ENCODE peak calls at places on chromosomes 1 and 21, in ten cellular contexts. One of them, this sample, is unnamed. For H3K36me3, the result is how much of the 10 kb centered on the place peaks cover.

GRCh38 chr1:204516180-204516879 is at the start of gene MDM4:
- DNase-seq in adrenal gland: peak
- DNase-seq in body of pancreas: peak
- DNase-seq in suprapubic skin: peak
- DNase-seq in right lobe of liver: peak
- DNase-seq in ovary: peak
- DNase-seq in breast epithelium: peak
- DNase-seq in testis: peak
- DNase-seq in esophagus muscularis mucosa: peak
- DNase-seq in H1: peak
- DNase-seq in this sample: peak

GRCh38 chr1:31410871-31411270 is 2.1 kb upstream of the SERINC2 start:
- DNase-seq in adrenal gland: no peak
- DNase-seq in body of pancreas: no peak
- DNase-seq in suprapubic skin: no peak
- DNase-seq in right lobe of liver: no peak
- DNase-seq in ovary: no peak
- DNase-seq in breast epithelium: no peak
- DNase-seq in testis: no peak
- DNase-seq in esophagus muscularis mucosa: no peak
- DNase-seq in H1: no peak
- DNase-seq in this sample: no peak

GRCh38 chr1:229271448-229272120 is 673 bp downstream of the RAB4A start:
- DNase-seq in adrenal gland: no peak
- DNase-seq in body of pancreas: peak
- DNase-seq in suprapubic skin: no peak
- DNase-seq in right lobe of liver: no peak
- DNase-seq in ovary: no peak
- DNase-seq in breast epithelium: no peak
- DNase-seq in testis: peak
- DNase-seq in esophagus muscularis mucosa: peak
- DNase-seq in H1: no peak
- DNase-seq in this sample: peak

GRCh38 chr21:35172231-35172630 is 123.1 kb upstream of the RUNX1 start:
- DNase-seq in adrenal gland: no peak
- DNase-seq in body of pancreas: no peak
- DNase-seq in suprapubic skin: no peak
- DNase-seq in right lobe of liver: no peak
- DNase-seq in ovary: no peak
- DNase-seq in breast epithelium: no peak
- DNase-seq in testis: no peak
- DNase-seq in esophagus muscularis mucosa: no peak
- DNase-seq in H1: no peak
- DNase-seq in this sample: no peak

GRCh38 chr1:100354971-100355394 is 2.7 kb downstream of the CDC14A start:
- DNase-seq in adrenal gland: no peak
- DNase-seq in body of pancreas: peak
- DNase-seq in suprapubic skin: no peak
- DNase-seq in right lobe of liver: no peak
- DNase-seq in ovary: no peak
- DNase-seq in breast epithelium: peak
- DNase-seq in testis: no peak
- DNase-seq in esophagus muscularis mucosa: no peak
- DNase-seq in H1: no peak
- DNase-seq in this sample: peak

GRCh38 chr1:156641761-156642264 is at the start of gene BCAN:
- DNase-seq in adrenal gland: peak
- DNase-seq in body of pancreas: no peak
- DNase-seq in suprapubic skin: no peak
- DNase-seq in right lobe of liver: no peak
- DNase-seq in ovary: no peak
- DNase-seq in breast epithelium: no peak
- DNase-seq in testis: peak
- DNase-seq in esophagus muscularis mucosa: no peak
- DNase-seq in H1: no peak
- DNase-seq in this sample: no peak

GRCh38 chr1:115068780-115069179 is 20.5 kb downstream of the TSPAN2 start:
- DNase-seq in adrenal gland: no peak
- DNase-seq in body of pancreas: peak
- DNase-seq in suprapubic skin: no peak
- DNase-seq in right lobe of liver: no peak
- DNase-seq in ovary: no peak
- DNase-seq in breast epithelium: peak
- DNase-seq in testis: no peak
- DNase-seq in esophagus muscularis mucosa: no peak
- DNase-seq in H1: no peak
- DNase-seq in this sample: no peak

GRCh38 chr1:113616201-113616600 is 143.1 kb downstream of the PHTF1 start:
- DNase-seq in adrenal gland: no peak
- DNase-seq in body of pancreas: no peak
- DNase-seq in suprapubic skin: no peak
- DNase-seq in right lobe of liver: no peak
- DNase-seq in ovary: no peak
- DNase-seq in breast epithelium: no peak
- DNase-seq in testis: no peak
- DNase-seq in esophagus muscularis mucosa: no peak
- DNase-seq in H1: no peak
- DNase-seq in this sample: no peak

GRCh38 chr1:43671626-43672330 is 21.8 kb downstream of the KDM4A start:
- DNase-seq in adrenal gland: peak
- DNase-seq in body of pancreas: no peak
- DNase-seq in suprapubic skin: no peak
- DNase-seq in right lobe of liver: no peak
- DNase-seq in ovary: no peak
- DNase-seq in breast epithelium: no peak
- DNase-seq in testis: no peak
- DNase-seq in esophagus muscularis mucosa: no peak
- DNase-seq in H1: no peak
- DNase-seq in this sample: no peak

GRCh38 chr1:184622136-184622823 is 132.4 kb downstream of the EDEM3 start:
- DNase-seq in adrenal gland: peak
- DNase-seq in body of pancreas: peak
- DNase-seq in suprapubic skin: peak
- DNase-seq in right lobe of liver: no peak
- DNase-seq in ovary: peak
- DNase-seq in breast epithelium: peak
- DNase-seq in testis: peak
- DNase-seq in esophagus muscularis mucosa: peak
- DNase-seq in H1: no peak
- DNase-seq in this sample: peak

DNA sequence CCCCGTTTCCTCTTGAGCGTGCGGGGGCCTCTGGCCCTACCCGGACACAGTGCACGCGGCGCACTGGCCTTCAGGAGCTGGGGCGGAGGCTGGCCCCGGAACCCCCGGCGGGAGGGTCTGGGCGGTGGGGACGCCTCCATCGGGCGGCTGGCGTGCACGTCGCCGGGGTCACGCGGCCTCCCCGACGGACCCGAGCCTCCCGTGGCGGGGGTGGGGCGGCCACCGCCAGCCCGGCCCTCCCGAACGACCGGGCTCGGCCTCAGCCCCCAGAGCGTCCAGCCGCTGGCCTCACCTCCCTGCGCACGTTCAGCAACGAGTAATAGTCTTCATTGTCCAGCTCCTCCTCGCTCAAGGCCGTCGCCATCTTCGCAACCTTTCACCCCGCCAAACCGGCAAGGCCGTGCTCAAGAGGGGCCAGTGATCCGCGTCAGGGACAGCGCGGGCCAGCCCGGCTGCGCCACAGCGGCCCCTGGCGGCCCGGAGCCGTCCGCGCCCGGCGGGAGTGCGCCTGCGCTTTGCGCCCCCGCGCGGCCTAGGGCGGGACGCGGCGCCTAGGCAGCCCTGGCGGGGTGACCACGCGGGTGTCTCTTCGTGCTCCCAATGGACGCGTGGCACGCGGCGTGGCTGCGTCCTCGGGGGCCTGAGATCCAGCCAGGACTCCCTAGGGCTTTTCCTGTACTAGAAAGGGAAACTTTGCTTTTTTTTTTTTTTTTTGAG is at the start of gene DNAJC11:
- DNase-seq in adrenal gland: peak
- DNase-seq in body of pancreas: peak
- DNase-seq in suprapubic skin: peak
- DNase-seq in right lobe of liver: peak
- DNase-seq in ovary: peak
- DNase-seq in breast epithelium: peak
- DNase-seq in testis: peak
- DNase-seq in esophagus muscularis mucosa: peak
- DNase-seq in H1: peak
- DNase-seq in this sample: peak
- TF ChIP-seq POLR2A in adrenal gland: no peak
- TF ChIP-seq POLR2A in body of pancreas: peak
- TF ChIP-seq POLR2A in suprapubic skin: no peak
- TF ChIP-seq POLR2A in right lobe of liver: peak
- TF ChIP-seq POLR2A in ovary: no peak
- TF ChIP-seq POLR2A in breast epithelium: no peak
- TF ChIP-seq POLR2A in testis: no peak
- TF ChIP-seq POLR2A in esophagus muscularis mucosa: no peak
- TF ChIP-seq POLR2A in H1: peak
- TF ChIP-seq POLR2A in this sample: peak

DNA sequence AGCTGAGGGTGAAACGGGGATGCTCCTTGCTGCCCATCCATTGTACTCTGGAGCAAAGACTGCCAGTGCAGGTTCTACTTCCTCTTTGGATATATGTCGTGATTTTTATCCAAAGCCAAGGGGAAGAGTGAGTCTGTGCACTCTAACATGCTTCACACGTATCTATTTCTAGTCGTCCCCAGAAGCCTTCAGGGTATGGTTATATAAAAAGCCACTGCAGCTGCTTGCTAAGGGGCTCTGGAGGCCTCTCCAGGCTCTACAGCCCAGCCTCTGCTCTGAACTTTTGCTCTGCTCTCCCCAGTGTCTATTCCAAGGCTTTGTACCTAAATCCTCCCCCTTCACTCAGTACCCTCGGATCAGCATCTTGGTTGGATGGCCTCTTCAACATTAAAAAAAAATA is 20.0 kb downstream of the PAFAH2 start:
- DNase-seq in adrenal gland: no peak
- DNase-seq in body of pancreas: no peak
- DNase-seq in suprapubic skin: no peak
- DNase-seq in right lobe of liver: no peak
- DNase-seq in ovary: no peak
- DNase-seq in breast epithelium: no peak
- DNase-seq in testis: no peak
- DNase-seq in esophagus muscularis mucosa: no peak
- DNase-seq in H1: no peak
- DNase-seq in this sample: no peak
- H3K36me3 ChIP-seq in adrenal gland: half or more
- H3K36me3 ChIP-seq in body of pancreas: under half
- H3K36me3 ChIP-seq in suprapubic skin: half or more
- H3K36me3 ChIP-seq in right lobe of liver: under half
- H3K36me3 ChIP-seq in ovary: under half
- H3K36me3 ChIP-seq in breast epithelium: under half
- H3K36me3 ChIP-seq in testis: under half
- H3K36me3 ChIP-seq in esophagus muscularis mucosa: half or more
- H3K36me3 ChIP-seq in H1: under half
- H3K36me3 ChIP-seq in this sample: under half

GRCh38 chr1:64471218-64471719 is 1.3 kb downstream of the CACHD1 start:
- DNase-seq in adrenal gland: peak
- DNase-seq in body of pancreas: peak
- DNase-seq in suprapubic skin: no peak
- DNase-seq in right lobe of liver: peak
- DNase-seq in ovary: peak
- DNase-seq in breast epithelium: no peak
- DNase-seq in testis: peak
- DNase-seq in esophagus muscularis mucosa: peak
- DNase-seq in H1: no peak
- DNase-seq in this sample: peak

GRCh38 chr1:64469614-64469976 is 334 bp upstream of the CACHD1 start:
- DNase-seq in adrenal gland: no peak
- DNase-seq in body of pancreas: peak
- DNase-seq in suprapubic skin: no peak
- DNase-seq in right lobe of liver: no peak
- DNase-seq in ovary: no peak
- DNase-seq in breast epithelium: no peak
- DNase-seq in testis: no peak
- DNase-seq in esophagus muscularis mucosa: peak
- DNase-seq in H1: no peak
- DNase-seq in this sample: no peak

GRCh38 chr1:64469121-64469520 is 808 bp upstream of the CACHD1 start:
- DNase-seq in adrenal gland: no peak
- DNase-seq in body of pancreas: peak
- DNase-seq in suprapubic skin: no peak
- DNase-seq in right lobe of liver: no peak
- DNase-seq in ovary: no peak
- DNase-seq in breast epithelium: no peak
- DNase-seq in testis: no peak
- DNase-seq in esophagus muscularis mucosa: peak
- DNase-seq in H1: no peak
- DNase-seq in this sample: no peak

GRCh38 chr1:64470670-64471217 is 815 bp downstream of the CACHD1 start:
- DNase-seq in adrenal gland: peak
- DNase-seq in body of pancreas: peak
- DNase-seq in suprapubic skin: peak
- DNase-seq in right lobe of liver: peak
- DNase-seq in ovary: peak
- DNase-seq in breast epithelium: no peak
- DNase-seq in testis: peak
- DNase-seq in esophagus muscularis mucosa: peak
- DNase-seq in H1: no peak
- DNase-seq in this sample: peak

DNA sequence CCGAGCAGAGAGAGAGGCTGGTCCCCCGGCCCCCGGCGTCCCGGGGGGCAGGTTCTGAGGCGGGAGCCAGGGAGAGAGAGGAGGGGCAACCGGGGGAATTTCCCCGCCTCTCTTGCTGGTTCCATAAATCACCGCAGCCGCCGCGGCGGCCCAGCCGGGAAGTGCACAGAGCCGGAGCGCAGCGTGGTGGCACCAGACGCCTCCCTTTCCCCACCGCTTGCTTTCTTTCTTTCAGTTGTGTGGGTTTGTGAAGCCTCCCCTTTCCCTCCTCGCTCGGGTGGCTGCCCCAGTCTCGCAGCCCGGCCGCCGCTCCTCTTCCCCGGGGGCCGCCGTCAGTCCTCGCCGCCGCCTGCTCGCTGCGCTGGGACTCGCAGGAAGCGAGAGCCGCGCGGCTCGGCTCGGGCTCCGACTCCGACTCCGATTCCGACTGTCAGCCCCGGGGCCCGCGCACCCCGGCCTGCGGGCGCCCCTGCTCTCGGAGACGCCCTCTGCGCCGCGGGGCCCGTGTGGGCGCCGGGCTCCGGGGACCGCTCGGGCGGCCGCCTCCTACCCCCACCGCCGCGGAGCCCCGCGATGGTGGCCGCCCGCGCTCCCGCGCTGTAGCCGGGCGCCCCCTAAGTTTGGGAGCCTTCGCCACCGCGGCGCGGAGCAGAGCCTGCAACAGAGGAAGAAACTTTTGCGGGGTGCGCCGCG is at the start of gene CACHD1:
- DNase-seq in adrenal gland: peak
- DNase-seq in body of pancreas: peak
- DNase-seq in suprapubic skin: peak
- DNase-seq in right lobe of liver: peak
- DNase-seq in ovary: peak
- DNase-seq in breast epithelium: peak
- DNase-seq in testis: peak
- DNase-seq in esophagus muscularis mucosa: peak
- DNase-seq in H1: no peak
- DNase-seq in this sample: peak
- TF ChIP-seq POLR2A in adrenal gland: no peak
- TF ChIP-seq POLR2A in body of pancreas: peak
- TF ChIP-seq POLR2A in suprapubic skin: no peak
- TF ChIP-seq POLR2A in right lobe of liver: peak
- TF ChIP-seq POLR2A in ovary: no peak
- TF ChIP-seq POLR2A in breast epithelium: no peak
- TF ChIP-seq POLR2A in testis: no peak
- TF ChIP-seq POLR2A in esophagus muscularis mucosa: no peak
- TF ChIP-seq POLR2A in H1: peak
- TF ChIP-seq POLR2A in this sample: peak

GRCh38 chr1:11143907-11144306 is 44.2 kb upstream of the EXOSC10 start:
- DNase-seq in adrenal gland: no peak
- DNase-seq in body of pancreas: no peak
- DNase-seq in suprapubic skin: no peak
- DNase-seq in right lobe of liver: no peak
- DNase-seq in ovary: no peak
- DNase-seq in breast epithelium: peak
- DNase-seq in testis: no peak
- DNase-seq in esophagus muscularis mucosa: no peak
- DNase-seq in H1: no peak
- DNase-seq in this sample: no peak
- H3K36me3 ChIP-seq in adrenal gland: half or more
- H3K36me3 ChIP-seq in body of pancreas: under half
- H3K36me3 ChIP-seq in suprapubic skin: half or more
- H3K36me3 ChIP-seq in right lobe of liver: under half
- H3K36me3 ChIP-seq in ovary: under half
- H3K36me3 ChIP-seq in breast epithelium: under half
- H3K36me3 ChIP-seq in testis: under half
- H3K36me3 ChIP-seq in esophagus muscularis mucosa: half or more
- H3K36me3 ChIP-seq in H1: half or more
- H3K36me3 ChIP-seq in this sample: under half